ENCODE peak calls at places on chromosome 22, in four cellular contexts. One of them, this sample, is unnamed.

GRCh38 chr22:30445438-30445936 is 19.9 kb downstream of the MTFP1 start:
- DNase-seq in HepG2: peak
- DNase-seq in neural progenitor cell: no peak
- DNase-seq in A673: no peak
- DNase-seq in this sample: no peak

GRCh38 chr22:18156878-18157713 is 7.1 kb downstream of the USP18 start:
- DNase-seq in neural progenitor cell: peak
- DNase-seq in HepG2: peak
- DNase-seq in A673: peak
- DNase-seq in this sample: no peak

GRCh38 chr22:36856121-36856791 is 4.5 kb upstream of the NCF4 start:
- DNase-seq in neural progenitor cell: peak
- DNase-seq in A673: peak
- DNase-seq in HepG2: peak
- DNase-seq in this sample: peak

GRCh38 chr22:41418717-41419116 is 27.9 kb downstream of the TOB2 start:
- DNase-seq in neural progenitor cell: no peak
- DNase-seq in HepG2: no peak
- DNase-seq in A673: no peak
- DNase-seq in this sample: no peak

GRCh38 chr22:46737105-46737975 is 712 bp downstream of the CERK start:
- DNase-seq in HepG2: no peak
- DNase-seq in neural progenitor cell: peak
- DNase-seq in A673: peak
- DNase-seq in this sample: no peak

GRCh38 chr22:29408925-29409324 is 20.6 kb upstream of the AP1B1 start:
- DNase-seq in neural progenitor cell: no peak
- DNase-seq in A673: no peak
- DNase-seq in HepG2: no peak
- DNase-seq in this sample: no peak

GRCh38 chr22:28369849-28370248 is 309.8 kb downstream of the TTC28 start:
- DNase-seq in HepG2: no peak
- DNase-seq in A673: no peak
- DNase-seq in neural progenitor cell: no peak
- DNase-seq in this sample: no peak

GRCh38 chr22:31250740-31251330 is 38.7 kb downstream of the LIMK2 start:
- DNase-seq in HepG2: peak
- DNase-seq in A673: no peak
- DNase-seq in neural progenitor cell: no peak
- DNase-seq in this sample: no peak

GRCh38 chr22:39437836-39438704 is 18.7 kb upstream of the MGAT3 start:
- DNase-seq in A673: no peak
- DNase-seq in HepG2: no peak
- DNase-seq in neural progenitor cell: no peak
- DNase-seq in this sample: no peak

GRCh38 chr22:27996529-27996925 is 77.5 kb upstream of the PITPNB start:
- DNase-seq in neural progenitor cell: no peak
- DNase-seq in A673: no peak
- DNase-seq in HepG2: no peak
- DNase-seq in this sample: no peak

GRCh38 chr22:37304595-37305343 is 22.5 kb downstream of the CYTH4 start:
- DNase-seq in HepG2: peak
- DNase-seq in A673: no peak
- DNase-seq in neural progenitor cell: peak
- DNase-seq in this sample: no peak

GRCh38 chr22:47023871-47024270 is 261.4 kb downstream of the TBC1D22A start:
- DNase-seq in neural progenitor cell: no peak
- DNase-seq in HepG2: no peak
- DNase-seq in A673: no peak
- DNase-seq in this sample: no peak

GRCh38 chr22:28005513-28005912 is 86.5 kb upstream of the PITPNB start:
- DNase-seq in neural progenitor cell: no peak
- DNase-seq in A673: no peak
- DNase-seq in HepG2: no peak
- DNase-seq in this sample: no peak

GRCh38 chr22:48737461-48738203 is 1090.0 kb downstream of the BRD1 start:
- DNase-seq in A673: no peak
- DNase-seq in neural progenitor cell: no peak
- DNase-seq in HepG2: no peak
- DNase-seq in this sample: no peak

GRCh38 chr22:46082633-46083032 is 67.7 kb upstream of the PPARA start:
- DNase-seq in neural progenitor cell: no peak
- DNase-seq in A673: no peak
- DNase-seq in HepG2: no peak
- DNase-seq in this sample: no peak

GRCh38 chr22:30266445-30267381 is at the start of gene OSM:
- DNase-seq in HepG2: no peak
- DNase-seq in A673: no peak
- DNase-seq in neural progenitor cell: no peak
- DNase-seq in this sample: no peak

GRCh38 chr22:46077669-46078099 is 72.6 kb upstream of the PPARA start:
- DNase-seq in HepG2: no peak
- DNase-seq in neural progenitor cell: no peak
- DNase-seq in A673: peak
- DNase-seq in this sample: no peak

GRCh38 chr22:39349506-39349966 is 255 bp upstream of the SYNGR1 start:
- DNase-seq in HepG2: no peak
- DNase-seq in neural progenitor cell: peak
- DNase-seq in A673: peak
- DNase-seq in this sample: no peak

GRCh38 chr22:38141574-38141973 is 31.1 kb upstream of the BAIAP2L2 start:
- DNase-seq in A673: no peak
- DNase-seq in neural progenitor cell: no peak
- DNase-seq in HepG2: no peak
- DNase-seq in this sample: no peak

GRCh38 chr22:36029406-36029755 is 757 bp upstream of the RBFOX2 start:
- DNase-seq in A673: no peak
- DNase-seq in neural progenitor cell: no peak
- DNase-seq in HepG2: no peak
- DNase-seq in this sample: no peak

GRCh38 chr22:21855715-21856114 is 11.7 kb downstream of the MAPK1 start:
- DNase-seq in neural progenitor cell: no peak
- DNase-seq in A673: no peak
- DNase-seq in HepG2: no peak
- DNase-seq in this sample: no peak

GRCh38 chr22:38927033-38927789 is 30.2 kb upstream of the APOBEC3A start:
- DNase-seq in A673: peak
- DNase-seq in HepG2: no peak
- DNase-seq in neural progenitor cell: peak
- DNase-seq in this sample: no peak

GRCh38 chr22:37777122-37777687 is 30.5 kb upstream of the GCAT start:
- DNase-seq in HepG2: peak
- DNase-seq in A673: no peak
- DNase-seq in neural progenitor cell: no peak
- DNase-seq in this sample: no peak

GRCh38 chr22:37211075-37211852 is 1.0 kb downstream of the SSTR3 start:
- DNase-seq in HepG2: no peak
- DNase-seq in neural progenitor cell: no peak
- DNase-seq in A673: no peak
- DNase-seq in this sample: no peak

GRCh38 chr22:36351921-36352774 is 35.6 kb downstream of the MYH9 start:
- DNase-seq in HepG2: peak
- DNase-seq in A673: no peak
- DNase-seq in neural progenitor cell: no peak
- DNase-seq in this sample: no peak

GRCh38 chr22:42376721-42377177 is 55.5 kb downstream of the NFAM1 start:
- DNase-seq in neural progenitor cell: peak
- DNase-seq in HepG2: no peak
- DNase-seq in A673: no peak
- DNase-seq in this sample: no peak

GRCh38 chr22:36052505-36052941 is 23.9 kb upstream of the RBFOX2 start:
- DNase-seq in neural progenitor cell: no peak
- DNase-seq in HepG2: no peak
- DNase-seq in A673: no peak
- DNase-seq in this sample: no peak

GRCh38 chr22:32417906-32418305 is 5.9 kb upstream of the RTCB start:
- DNase-seq in A673: no peak
- DNase-seq in HepG2: no peak
- DNase-seq in neural progenitor cell: no peak
- DNase-seq in this sample: no peak

GRCh38 chr22:29339381-29340235 is 24.1 kb upstream of the RASL10A start:
- DNase-seq in neural progenitor cell: no peak
- DNase-seq in A673: no peak
- DNase-seq in HepG2: no peak
- DNase-seq in this sample: no peak

GRCh38 chr22:47630741-47631534 is 868.5 kb downstream of the TBC1D22A start:
- DNase-seq in HepG2: no peak
- DNase-seq in A673: no peak
- DNase-seq in neural progenitor cell: no peak
- DNase-seq in this sample: no peak

GRCh38 chr22:29917052-29917902 is 34.3 kb downstream of the MTMR3 start:
- DNase-seq in neural progenitor cell: no peak
- DNase-seq in HepG2: peak
- DNase-seq in A673: no peak
- DNase-seq in this sample: no peak

GRCh38 chr22:36583546-36583945 is 54.6 kb upstream of the EIF3D start:
- DNase-seq in A673: no peak
- DNase-seq in neural progenitor cell: no peak
- DNase-seq in HepG2: no peak
- DNase-seq in this sample: no peak

GRCh38 chr22:22877523-22878210 is 9.9 kb upstream of the IGLL5 start:
- DNase-seq in A673: peak
- DNase-seq in HepG2: peak
- DNase-seq in neural progenitor cell: peak
- DNase-seq in this sample: no peak
- TF ChIP-seq EZH2 in A673: no peak
- TF ChIP-seq EZH2 in HepG2: no peak
- TF ChIP-seq EZH2 in neural progenitor cell: no peak
- TF ChIP-seq EZH2 in this sample: no peak

GRCh38 chr22:50267591-50268390 is 2.4 kb downstream of the MAPK11 start:
- DNase-seq in neural progenitor cell: peak
- DNase-seq in HepG2: no peak
- DNase-seq in A673: peak
- DNase-seq in this sample: no peak
- H3K4me3 ChIP-seq in neural progenitor cell: peak
- H3K4me3 ChIP-seq in HepG2: no peak
- H3K4me3 ChIP-seq in A673: peak
- H3K4me3 ChIP-seq in this sample: peak

GRCh38 chr22:50169181-50169759 is 1.3 kb upstream of the PANX2 start:
- DNase-seq in neural progenitor cell: no peak
- DNase-seq in A673: no peak
- DNase-seq in HepG2: no peak
- DNase-seq in this sample: no peak
- TF ChIP-seq EZH2 in neural progenitor cell: peak
- TF ChIP-seq EZH2 in A673: no peak
- TF ChIP-seq EZH2 in HepG2: peak
- TF ChIP-seq EZH2 in this sample: no peak

DNA sequence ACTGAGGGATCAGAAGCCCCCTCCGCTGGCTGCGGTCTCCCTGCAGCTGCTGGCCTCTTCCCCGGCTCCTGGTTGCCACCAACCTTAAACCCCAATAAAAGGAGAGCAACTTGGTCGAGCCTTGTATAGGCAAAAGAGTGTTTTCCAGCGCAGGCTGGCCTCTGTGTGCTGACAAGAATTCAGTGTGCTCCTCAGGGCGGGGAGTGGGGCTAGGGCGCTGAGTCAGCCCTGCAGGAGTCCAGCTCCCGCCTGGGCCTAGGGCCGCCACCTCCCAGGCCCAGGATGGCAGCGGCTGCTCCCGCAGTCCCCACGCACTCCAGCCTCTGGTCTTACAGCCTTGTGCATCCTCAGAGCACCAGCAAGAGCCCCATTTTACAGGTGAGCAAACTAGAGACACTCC is at the start of gene SHISAL1:
- DNase-seq in A673: no peak
- DNase-seq in HepG2: no peak
- DNase-seq in neural progenitor cell: no peak
- DNase-seq in this sample: no peak
- H3K4me3 ChIP-seq in A673: no peak
- H3K4me3 ChIP-seq in HepG2: no peak
- H3K4me3 ChIP-seq in neural progenitor cell: no peak
- H3K4me3 ChIP-seq in this sample: no peak

GRCh38 chr22:19762315-19763140 is 1.9 kb downstream of the TBX1 start:
- DNase-seq in neural progenitor cell: no peak
- DNase-seq in HepG2: no peak
- DNase-seq in A673: no peak
- DNase-seq in this sample: no peak

GRCh38 chr22:19759994-19760651 is 455 bp upstream of the TBX1 start:
- DNase-seq in HepG2: no peak
- DNase-seq in A673: no peak
- DNase-seq in neural progenitor cell: peak
- DNase-seq in this sample: no peak

GRCh38 chr22:19760652-19761002 is at the start of gene TBX1:
- DNase-seq in A673: no peak
- DNase-seq in neural progenitor cell: no peak
- DNase-seq in HepG2: no peak
- DNase-seq in this sample: no peak

GRCh38 chr22:19761500-19762314 is 1.1 kb downstream of the TBX1 start:
- DNase-seq in HepG2: peak
- DNase-seq in neural progenitor cell: peak
- DNase-seq in A673: no peak
- DNase-seq in this sample: no peak

DNA sequence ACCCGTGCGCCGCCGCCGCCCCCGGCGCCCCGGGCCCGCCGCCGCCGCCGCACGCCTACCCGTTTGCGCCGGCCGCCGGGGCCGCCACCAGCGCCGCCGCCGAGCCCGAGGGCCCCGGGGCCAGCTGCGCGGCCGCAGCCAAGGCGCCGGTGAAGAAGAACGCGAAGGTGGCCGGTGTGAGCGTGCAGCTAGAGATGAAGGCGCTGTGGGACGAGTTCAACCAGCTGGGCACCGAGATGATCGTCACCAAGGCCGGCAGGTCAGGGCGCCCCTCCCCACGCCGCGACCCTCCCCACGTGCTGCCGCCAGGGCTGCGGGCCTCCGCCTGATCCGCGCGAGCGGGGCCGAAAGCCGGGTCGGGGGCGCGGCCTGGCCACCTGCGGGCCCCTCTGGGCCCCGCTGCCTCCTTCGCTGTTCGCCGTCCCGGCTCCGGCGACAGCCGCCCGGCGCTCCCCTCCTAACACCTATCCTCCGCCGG is 483 bp downstream of the TBX1 start:
- DNase-seq in neural progenitor cell: peak
- DNase-seq in HepG2: no peak
- DNase-seq in A673: no peak
- DNase-seq in this sample: no peak
- TF ChIP-seq EZH2 in neural progenitor cell: no peak
- TF ChIP-seq EZH2 in HepG2: no peak
- TF ChIP-seq EZH2 in A673: no peak
- TF ChIP-seq EZH2 in this sample: no peak

DNA sequence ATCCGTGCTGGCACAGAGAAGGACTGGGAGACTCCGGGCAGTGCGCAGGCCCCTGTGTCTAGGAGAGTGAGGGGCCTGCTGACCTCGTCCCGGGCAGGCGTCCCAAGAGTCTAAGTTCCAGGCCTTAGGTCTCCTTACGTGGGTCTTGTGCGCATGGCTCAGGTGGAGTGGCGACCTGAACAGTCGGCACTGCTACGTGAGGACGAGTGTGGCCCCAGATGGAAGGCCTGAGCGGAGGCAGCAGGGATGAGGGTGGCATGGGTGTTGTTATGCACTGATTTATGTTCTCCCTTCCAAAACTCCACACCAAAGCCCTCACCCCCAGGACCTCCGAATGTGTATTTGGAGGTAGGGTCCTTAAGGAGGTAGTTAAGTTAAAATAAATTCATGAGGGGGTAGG is 20.7 kb upstream of the SEPTIN5 start:
- DNase-seq in HepG2: no peak
- DNase-seq in A673: no peak
- DNase-seq in neural progenitor cell: no peak
- DNase-seq in this sample: no peak
- H3K4me3 ChIP-seq in HepG2: no peak
- H3K4me3 ChIP-seq in A673: no peak
- H3K4me3 ChIP-seq in neural progenitor cell: no peak
- H3K4me3 ChIP-seq in this sample: no peak